ENCODE peak calls at places on chromosomes 1 and 21, in four cellular contexts. C is smooth muscle cell of the brain vasculature, Q is upper lobe of right lung, B is left ventricle myocardium inferior. H is an unnamed sample.

GRCh38 chr1:209590405-209590804 is 6.9 kb downstream of the CAMK1G start:
- DNase-seq in C (no peak), Q (no peak), B (no peak), H (no peak)

GRCh38 chr1:94709891-94710581 is 110.1 kb upstream of the SLC44A3 start:
- DNase-seq in C (no peak), Q (no peak), B (no peak), H (no peak)

GRCh38 chr1:32933742-32934322 is 30.8 kb downstream of the RNF19B start:
- DNase-seq in C (no peak), Q (no peak), B (no peak), H (no peak)

GRCh38 chr1:30384286-30385245 is 338.8 kb downstream of the MATN1 start:
- DNase-seq in C (no peak), Q (peak), B (no peak), H (no peak)

GRCh38 chr1:46533179-46533864 is 18.1 kb downstream of the KNCN start:
- DNase-seq in C (no peak), Q (peak), B (peak), H (peak)

GRCh38 chr1:164842891-164843290 is 283.9 kb downstream of the PBX1 start:
- DNase-seq in C (no peak), Q (no peak), B (no peak), H (no peak)

GRCh38 chr1:42979888-42980800 is 21.5 kb upstream of the SLC2A1 start:
- DNase-seq in C (no peak), Q (no peak), B (no peak), H (no peak)

GRCh38 chr1:81225769-81226602 is 574.7 kb upstream of the ADGRL2 start:
- DNase-seq in C (no peak), Q (no peak), B (no peak), H (no peak)

GRCh38 chr21:15804247-15804985 is 74.6 kb downstream of the USP25 start:
- DNase-seq in C (no peak), Q (no peak), B (no peak), H (no peak)

GRCh38 chr1:233959089-233959488 is 54.6 kb downstream of the SLC35F3 start:
- DNase-seq in C (no peak), Q (no peak), B (no peak), H (no peak)

GRCh38 chr21:43640437-43640836 is 18.9 kb downstream of the HSF2BP start:
- DNase-seq in C (no peak), Q (no peak), B (no peak), H (no peak)

GRCh38 chr1:205430631-205431305 is 8.9 kb upstream of the LEMD1 start:
- DNase-seq in C (no peak), Q (peak), B (peak), H (peak)

GRCh38 chr1:160078392-160079195 is 2.7 kb upstream of the KCNJ9 start:
- DNase-seq in C (no peak), Q (peak), B (no peak), H (no peak)

GRCh38 chr1:183757061-183757460 is 47.9 kb upstream of the RGL1 start:
- DNase-seq in C (no peak), Q (no peak), B (no peak), H (no peak)

GRCh38 chr1:240737268-240737667 is 125.3 kb upstream of the GREM2 start:
- DNase-seq in C (no peak), Q (no peak), B (no peak), H (no peak)

GRCh38 chr1:53550201-53550741 is 91.1 kb downstream of the DMRTB1 start:
- DNase-seq in C (no peak), Q (peak), B (peak), H (no peak)

GRCh38 chr21:41170442-41170841 is 2.5 kb downstream of the BACE2 start:
- DNase-seq in C (no peak), Q (no peak), B (peak), H (peak)

GRCh38 chr21:41641510-41641815 is 125.4 kb downstream of the RIPK4 start:
- DNase-seq in C (no peak), Q (peak), B (no peak), H (no peak)

GRCh38 chr1:234698624-234699023 is 88.6 kb upstream of the IRF2BP2 start:
- DNase-seq in C (no peak), Q (no peak), B (no peak), H (no peak)

GRCh38 chr1:32724678-32725594 is 22.4 kb upstream of the SYNC start:
- DNase-seq in C (peak), Q (peak), B (peak), H (no peak)

GRCh38 chr1:65247419-65248359 is 61.7 kb upstream of the DNAJC6 start:
- DNase-seq in C (peak), Q (no peak), B (no peak), H (no peak)

GRCh38 chr1:23593556-23594148 is 34.4 kb upstream of the ID3 start:
- DNase-seq in C (no peak), Q (no peak), B (no peak), H (no peak)

GRCh38 chr21:25313891-25314646 is 293.2 kb downstream of the MRPL39 start:
- DNase-seq in C (no peak), Q (no peak), B (no peak), H (no peak)

GRCh38 chr1:59017501-59018231 is 233.8 kb upstream of the JUN start:
- DNase-seq in C (no peak), Q (no peak), B (no peak), H (no peak)

GRCh38 chr1:26730695-26731094 is 34.9 kb downstream of the ARID1A start:
- DNase-seq in C (no peak), Q (no peak), B (no peak), H (no peak)

GRCh38 chr1:208213786-208214185 is 30.4 kb downstream of the PLXNA2 start:
- DNase-seq in C (no peak), Q (no peak), B (no peak), H (no peak)

GRCh38 chr21:45093064-45093532 is 18.7 kb downstream of the ADARB1 start:
- DNase-seq in C (no peak), Q (no peak), B (peak), H (no peak)

GRCh38 chr1:6074192-6074901 is 28.7 kb downstream of the KCNAB2 start:
- DNase-seq in C (no peak), Q (no peak), B (no peak), H (no peak)

GRCh38 chr1:108590947-108591346 is 31.0 kb downstream of the EEIG2 start:
- DNase-seq in C (no peak), Q (no peak), B (no peak), H (no peak)

GRCh38 chr1:212595787-212596714 is 12.5 kb upstream of the ATF3 start:
- DNase-seq in C (peak), Q (no peak), B (no peak), H (no peak)

GRCh38 chr1:34037109-34037508 is 127.9 kb downstream of the CSMD2 start:
- DNase-seq in C (no peak), Q (no peak), B (no peak), H (no peak)

H was measured in neural crest cell.